ENCODE peak calls at places on chromosome 14, in ten cellular contexts. U is AG04450, D is HCT116, V is brain microvascular endothelial cell, Y is uterus, L is pancreas, Z is H9, Q is trophoblast cell, G is tibial nerve, O is IMR-90. P is an unnamed sample.
A peak's percentile ranks its signal among the peaks of the same experiment; 100 is the strongest.

GRCh38 chr14:49852351-49853157 is at the start of gene NEMF:
- DNase-seq in U (peak; percentile 69), D (peak; percentile 90), V (peak; percentile 89), Y (peak; percentile 88), L (peak; percentile 85), Z (peak; percentile 86), Q (peak; percentile 95), G (peak; percentile 100), O (peak; percentile 83), P (peak; percentile 77)

GRCh38 chr14:56878766-56879165 is 68.5 kb upstream of the OTX2 start:
- DNase-seq in U (no peak), D (no peak), V (no peak), Y (no peak), L (no peak), Z (no peak), Q (no peak), G (no peak), O (no peak), P (no peak)

GRCh38 chr14:73428354-73428824 is 30.0 kb downstream of the NUMB start:
- DNase-seq in U (no peak), D (no peak), V (no peak), Y (no peak), L (peak; percentile 51), Z (no peak), Q (peak; percentile 64), G (no peak), O (peak; percentile 5), P (no peak)

GRCh38 chr14:33808187-33808586 is 142.7 kb downstream of the EGLN3 start:
- DNase-seq in U (no peak), D (no peak), V (no peak), Y (no peak), L (no peak), Z (no peak), Q (no peak), G (no peak), O (no peak), P (no peak)

GRCh38 chr14:39050389-39050788 is 52.6 kb downstream of the SEC23A start:
- DNase-seq in U (peak; percentile 10), D (no peak), V (peak; percentile 69), Y (no peak), L (no peak), Z (no peak), Q (peak; percentile 36), G (no peak), O (peak; percentile 85), P (no peak)

GRCh38 chr14:36057452-36058142 is 118.9 kb downstream of the PTCSC3 start:
- DNase-seq in U (no peak), D (peak; percentile 16), V (no peak), Y (no peak), L (no peak), Z (no peak), Q (peak; percentile 87), G (no peak), O (no peak), P (no peak)

GRCh38 chr14:90060965-90061848 is 587 bp upstream of the KCNK13 start:
- DNase-seq in U (no peak), D (no peak), V (no peak), Y (no peak), L (no peak), Z (peak; percentile 64), Q (no peak), G (no peak), O (no peak), P (no peak)

GRCh38 chr14:59018460-59018859 is 170.0 kb upstream of the DAAM1 start:
- DNase-seq in U (no peak), D (no peak), V (no peak), Y (no peak), L (no peak), Z (no peak), Q (no peak), G (no peak), O (no peak), P (no peak)

DNA sequence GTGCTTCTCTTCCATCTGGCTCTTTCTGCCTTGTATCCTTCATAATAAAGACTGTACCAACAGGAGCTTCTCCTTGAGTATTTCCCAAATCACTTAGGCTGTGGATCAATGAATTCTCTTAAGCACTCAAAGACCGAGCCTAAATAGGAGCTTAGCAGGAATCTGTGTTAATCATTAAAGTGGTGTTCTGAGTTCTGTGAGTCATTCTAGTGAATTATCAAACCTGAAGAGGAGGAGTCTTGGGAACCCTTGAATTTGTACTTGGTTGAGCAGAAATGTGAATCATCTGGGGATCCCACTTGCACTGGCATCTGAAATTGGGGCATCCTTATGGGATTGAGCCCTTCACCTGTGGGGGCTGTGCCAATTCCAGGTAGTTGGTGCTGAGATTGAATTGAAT is 946.2 kb downstream of the BCL11B start:
- DNase-seq in U (no peak), D (no peak), V (no peak), Y (no peak), L (no peak), Z (no peak), Q (no peak), G (no peak), O (no peak), P (no peak)
- H3K27ac ChIP-seq in U (no peak overlapping the region), D (no peak overlapping the region), V (no peak overlapping the region), Y (no peak overlapping the region), L (no peak overlapping the region), Z (no peak overlapping the region), Q (no peak overlapping the region), G (no peak overlapping the region), O (no peak overlapping the region), P (no peak overlapping the region)

DNA sequence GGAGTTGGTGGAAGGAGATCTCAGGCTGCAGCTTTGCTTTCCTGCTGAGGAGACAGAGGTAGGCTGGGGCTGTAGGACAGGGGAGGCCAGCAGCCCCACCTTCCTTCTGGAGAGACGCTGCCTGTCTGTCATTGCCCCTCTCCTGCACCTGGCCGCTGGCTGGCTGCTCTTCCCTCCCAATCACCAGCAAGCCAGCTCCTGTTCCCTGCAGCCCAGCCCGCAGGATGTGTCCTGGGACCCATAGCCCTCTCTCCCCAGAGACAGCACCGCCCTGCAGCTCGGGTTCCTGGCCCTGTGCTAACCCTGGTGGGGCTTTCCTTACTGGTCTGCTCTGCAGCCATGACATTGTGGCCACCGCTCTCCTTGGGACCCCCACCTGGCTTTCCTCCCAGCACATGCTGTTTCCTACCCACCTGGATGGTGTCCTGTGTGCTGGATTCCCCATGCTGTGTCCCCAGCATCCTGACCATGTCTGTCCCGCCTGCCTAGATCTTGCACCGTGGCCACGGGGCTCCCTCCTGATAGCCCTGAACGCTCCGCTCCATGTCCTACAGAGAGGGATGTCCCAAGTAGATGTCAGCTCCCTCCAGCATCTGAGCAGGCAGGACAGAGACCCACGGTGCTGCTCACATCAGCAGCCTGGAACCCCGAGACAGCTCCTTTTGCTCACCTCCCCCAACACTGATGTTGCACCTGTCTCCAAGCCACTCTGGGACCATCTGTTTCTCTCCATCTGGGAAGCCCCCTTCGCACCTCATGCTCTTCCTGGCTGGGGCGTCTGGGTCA is 1.2 kb upstream of the MTA1 start:
- DNase-seq in U (no peak), D (no peak), V (no peak), Y (no peak), L (no peak), Z (no peak), Q (no peak), G (no peak), O (no peak), P (no peak)
- H3K27ac ChIP-seq in U (no peak overlapping the region), D (peak overlapping the region; percentile 87), V (no peak overlapping the region), Y (no peak overlapping the region), L (no peak overlapping the region), Z (no peak overlapping the region), Q (no peak overlapping the region), G (no peak overlapping the region), O (no peak overlapping the region), P (no peak overlapping the region)

DNA sequence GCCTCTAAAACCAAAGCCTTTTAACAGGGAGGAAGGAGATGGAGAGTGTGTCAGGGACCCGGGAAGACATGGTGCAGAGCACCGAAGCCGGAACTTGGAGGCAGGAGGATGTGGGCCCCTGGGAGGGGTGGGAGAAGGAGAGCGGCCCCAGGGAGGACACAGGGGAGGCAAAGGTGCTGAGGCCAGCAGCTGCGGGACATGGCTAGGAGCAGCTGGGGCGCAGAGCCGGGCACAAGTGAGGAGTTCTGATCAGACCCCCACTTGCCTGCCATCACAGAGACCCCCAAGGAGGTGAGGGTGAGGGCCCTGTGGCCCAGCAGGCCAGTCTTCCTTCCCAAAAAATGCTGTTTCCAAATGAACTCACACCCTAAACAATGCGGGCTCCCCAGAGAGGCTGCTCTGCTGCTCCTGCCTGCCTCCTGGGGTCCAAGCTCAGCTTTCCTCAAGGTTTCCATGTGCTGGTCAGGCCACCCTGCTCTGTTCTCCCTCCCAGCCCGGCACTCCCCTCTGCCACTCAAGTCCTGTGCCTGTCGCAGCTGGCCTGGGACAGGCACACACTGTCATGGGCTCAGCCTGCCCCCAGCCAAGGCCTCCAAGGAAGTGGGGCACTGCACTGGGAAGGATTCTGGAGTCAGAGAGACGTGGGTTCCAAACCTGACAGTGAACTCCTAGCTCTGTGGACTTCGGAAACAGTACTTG is 24.0 kb downstream of the CHGA start:
- DNase-seq in U (no peak), D (no peak), V (no peak), Y (no peak), L (no peak), Z (no peak), Q (no peak), G (no peak), O (no peak), P (no peak)
- H3K27ac ChIP-seq in U (no peak overlapping the region), D (peak overlapping the region; percentile 57), V (no peak overlapping the region), Y (no peak overlapping the region), L (no peak overlapping the region), Z (no peak overlapping the region), Q (no peak overlapping the region), G (peak overlapping the region; percentile 2), O (no peak overlapping the region), P (no peak overlapping the region)

GRCh38 chr14:98859301-98859700 is 412.7 kb downstream of the BCL11B start:
- DNase-seq in U (no peak), D (no peak), V (no peak), Y (no peak), L (no peak), Z (no peak), Q (no peak), G (no peak), O (no peak), P (no peak)

GRCh38 chr14:98867726-98868125 is 404.3 kb downstream of the BCL11B start:
- DNase-seq in U (no peak), D (no peak), V (no peak), Y (no peak), L (no peak), Z (no peak), Q (no peak), G (no peak), O (no peak), P (no peak)

GRCh38 chr14:98868846-98869245 is 403.2 kb downstream of the BCL11B start:
- DNase-seq in U (no peak), D (no peak), V (no peak), Y (no peak), L (no peak), Z (no peak), Q (no peak), G (no peak), O (no peak), P (no peak)

GRCh38 chr14:98867146-98867545 is 404.9 kb downstream of the BCL11B start:
- DNase-seq in U (no peak), D (no peak), V (no peak), Y (no peak), L (no peak), Z (no peak), Q (no peak), G (no peak), O (no peak), P (no peak)

DNA sequence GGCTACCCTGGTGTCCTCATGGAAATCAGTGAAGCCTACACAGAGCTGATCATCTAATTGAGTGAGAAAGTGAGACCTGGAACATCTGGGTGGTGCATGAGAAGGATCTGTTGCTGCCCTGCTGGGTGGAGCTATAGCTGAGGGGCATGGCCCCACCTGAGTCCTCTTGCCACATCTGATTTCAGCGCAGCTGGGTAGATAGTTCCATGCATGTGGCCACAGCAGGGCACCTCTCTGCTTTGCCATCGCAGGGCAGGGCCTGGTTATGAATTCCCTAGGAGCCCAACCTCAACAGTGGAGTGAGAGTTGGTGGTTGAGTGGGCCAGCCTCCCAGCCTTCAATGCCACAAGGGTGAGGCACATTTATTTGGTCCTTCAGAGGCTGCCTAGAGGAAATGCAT is 407.8 kb downstream of the BCL11B start:
- DNase-seq in U (no peak), D (no peak), V (no peak), Y (no peak), L (no peak), Z (no peak), Q (no peak), G (no peak), O (no peak), P (no peak)
- H3K27ac ChIP-seq in U (no peak overlapping the region), D (no peak overlapping the region), V (no peak overlapping the region), Y (no peak overlapping the region), L (no peak overlapping the region), Z (no peak overlapping the region), Q (no peak overlapping the region), G (no peak overlapping the region), O (no peak overlapping the region), P (no peak overlapping the region)

P was measured in CD4-positive, alpha-beta T cell.